ENCODE peak calls at places on chromosome 1, in four cellular contexts. One of them, this sample, is unnamed. For H3K4me1 and H3K36me3, the result is how much of the 10 kb centered on the place peaks cover.

GRCh38 chr1:99808391-99809115 is 41.6 kb upstream of the AGL start:
- DNase-seq in left lung: no peak
- DNase-seq in heart right ventricle: no peak
- DNase-seq in DND-41: peak
- DNase-seq in this sample: peak

GRCh38 chr1:86207323-86207722 is 50.8 kb upstream of the COL24A1 start:
- DNase-seq in left lung: no peak
- DNase-seq in heart right ventricle: peak
- DNase-seq in DND-41: no peak
- DNase-seq in this sample: no peak

GRCh38 chr1:40939320-40940059 is 40.0 kb upstream of the CTPS1 start:
- DNase-seq in left lung: no peak
- DNase-seq in heart right ventricle: peak
- DNase-seq in DND-41: no peak
- DNase-seq in this sample: no peak

GRCh38 chr1:162676087-162676486 is 43.8 kb downstream of the DDR2 start:
- DNase-seq in left lung: no peak
- DNase-seq in heart right ventricle: no peak
- DNase-seq in DND-41: no peak
- DNase-seq in this sample: no peak

GRCh38 chr1:27816921-27817630 is 13.5 kb upstream of the PPP1R8 start:
- DNase-seq in left lung: no peak
- DNase-seq in heart right ventricle: no peak
- DNase-seq in DND-41: no peak
- DNase-seq in this sample: no peak

GRCh38 chr1:199040499-199040898 is 401.7 kb downstream of the PTPRC start:
- DNase-seq in left lung: no peak
- DNase-seq in heart right ventricle: no peak
- DNase-seq in DND-41: no peak
- DNase-seq in this sample: no peak

GRCh38 chr1:221440658-221441057 is 301.2 kb downstream of the DUSP10 start:
- DNase-seq in left lung: no peak
- DNase-seq in heart right ventricle: no peak
- DNase-seq in DND-41: no peak
- DNase-seq in this sample: no peak

GRCh38 chr1:61141288-61142044 is 59.1 kb downstream of the NFIA start:
- DNase-seq in left lung: no peak
- DNase-seq in heart right ventricle: no peak
- DNase-seq in DND-41: no peak
- DNase-seq in this sample: no peak

GRCh38 chr1:221706191-221706590 is 35.7 kb downstream of the DUSP10 start:
- DNase-seq in left lung: no peak
- DNase-seq in heart right ventricle: no peak
- DNase-seq in DND-41: no peak
- DNase-seq in this sample: no peak

GRCh38 chr1:156663178-156663577 is 14.0 kb downstream of the NES start:
- DNase-seq in left lung: peak
- DNase-seq in heart right ventricle: peak
- DNase-seq in DND-41: peak
- DNase-seq in this sample: no peak

GRCh38 chr1:26991310-26992116 is 2.0 kb upstream of the TRNP1 start:
- DNase-seq in left lung: no peak
- DNase-seq in heart right ventricle: no peak
- DNase-seq in DND-41: no peak
- DNase-seq in this sample: no peak

GRCh38 chr1:174942547-174943255 is 57.0 kb upstream of the CACYBP start:
- DNase-seq in left lung: no peak
- DNase-seq in heart right ventricle: no peak
- DNase-seq in DND-41: no peak
- DNase-seq in this sample: no peak

GRCh38 chr1:66370462-66370907 is 163.5 kb upstream of the SGIP1 start:
- DNase-seq in left lung: no peak
- DNase-seq in heart right ventricle: no peak
- DNase-seq in DND-41: no peak
- DNase-seq in this sample: no peak

GRCh38 chr1:153778051-153778823 is 3.0 kb downstream of the SLC27A3 start:
- DNase-seq in left lung: no peak
- DNase-seq in heart right ventricle: no peak
- DNase-seq in DND-41: no peak
- DNase-seq in this sample: no peak

GRCh38 chr1:48190893-48191292 is 31.6 kb upstream of the SLC5A9 start:
- DNase-seq in left lung: no peak
- DNase-seq in heart right ventricle: no peak
- DNase-seq in DND-41: no peak
- DNase-seq in this sample: no peak

GRCh38 chr1:210446479-210446878 is 117.8 kb downstream of the HHAT start:
- DNase-seq in left lung: no peak
- DNase-seq in heart right ventricle: no peak
- DNase-seq in DND-41: peak
- DNase-seq in this sample: no peak

GRCh38 chr1:87127581-87127980 is 201.1 kb upstream of the LMO4 start:
- DNase-seq in left lung: no peak
- DNase-seq in heart right ventricle: no peak
- DNase-seq in DND-41: no peak
- DNase-seq in this sample: no peak

GRCh38 chr1:31182352-31182751 is 57.3 kb downstream of the NKAIN1 start:
- DNase-seq in left lung: peak
- DNase-seq in heart right ventricle: peak
- DNase-seq in DND-41: peak
- DNase-seq in this sample: peak

GRCh38 chr1:162908780-162909179 is 47.8 kb upstream of the CCDC190 start:
- DNase-seq in left lung: no peak
- DNase-seq in heart right ventricle: no peak
- DNase-seq in DND-41: no peak
- DNase-seq in this sample: no peak

GRCh38 chr1:40221977-40222772 is 25.6 kb upstream of the TMCO2 start:
- DNase-seq in left lung: no peak
- DNase-seq in heart right ventricle: no peak
- DNase-seq in DND-41: no peak
- DNase-seq in this sample: no peak

GRCh38 chr1:245583575-245584330 is 429.0 kb downstream of the KIF26B start:
- DNase-seq in left lung: no peak
- DNase-seq in heart right ventricle: no peak
- DNase-seq in DND-41: no peak
- DNase-seq in this sample: no peak

GRCh38 chr1:68454534-68454933 is 4.8 kb upstream of the RPE65 start:
- DNase-seq in left lung: no peak
- DNase-seq in heart right ventricle: no peak
- DNase-seq in DND-41: no peak
- DNase-seq in this sample: no peak

GRCh38 chr1:43960798-43961197 is 9.0 kb upstream of the DPH2 start:
- DNase-seq in left lung: no peak
- DNase-seq in heart right ventricle: no peak
- DNase-seq in DND-41: no peak
- DNase-seq in this sample: no peak

GRCh38 chr1:43956234-43956633 is 9.5 kb downstream of the IPO13 start:
- DNase-seq in left lung: no peak
- DNase-seq in heart right ventricle: no peak
- DNase-seq in DND-41: no peak
- DNase-seq in this sample: no peak

GRCh38 chr1:43961692-43962091 is 8.1 kb upstream of the DPH2 start:
- DNase-seq in left lung: no peak
- DNase-seq in heart right ventricle: no peak
- DNase-seq in DND-41: no peak
- DNase-seq in this sample: no peak

GRCh38 chr1:43957407-43958040 is 10.8 kb downstream of the IPO13 start:
- DNase-seq in left lung: no peak
- DNase-seq in heart right ventricle: no peak
- DNase-seq in DND-41: no peak
- DNase-seq in this sample: no peak

DNA sequence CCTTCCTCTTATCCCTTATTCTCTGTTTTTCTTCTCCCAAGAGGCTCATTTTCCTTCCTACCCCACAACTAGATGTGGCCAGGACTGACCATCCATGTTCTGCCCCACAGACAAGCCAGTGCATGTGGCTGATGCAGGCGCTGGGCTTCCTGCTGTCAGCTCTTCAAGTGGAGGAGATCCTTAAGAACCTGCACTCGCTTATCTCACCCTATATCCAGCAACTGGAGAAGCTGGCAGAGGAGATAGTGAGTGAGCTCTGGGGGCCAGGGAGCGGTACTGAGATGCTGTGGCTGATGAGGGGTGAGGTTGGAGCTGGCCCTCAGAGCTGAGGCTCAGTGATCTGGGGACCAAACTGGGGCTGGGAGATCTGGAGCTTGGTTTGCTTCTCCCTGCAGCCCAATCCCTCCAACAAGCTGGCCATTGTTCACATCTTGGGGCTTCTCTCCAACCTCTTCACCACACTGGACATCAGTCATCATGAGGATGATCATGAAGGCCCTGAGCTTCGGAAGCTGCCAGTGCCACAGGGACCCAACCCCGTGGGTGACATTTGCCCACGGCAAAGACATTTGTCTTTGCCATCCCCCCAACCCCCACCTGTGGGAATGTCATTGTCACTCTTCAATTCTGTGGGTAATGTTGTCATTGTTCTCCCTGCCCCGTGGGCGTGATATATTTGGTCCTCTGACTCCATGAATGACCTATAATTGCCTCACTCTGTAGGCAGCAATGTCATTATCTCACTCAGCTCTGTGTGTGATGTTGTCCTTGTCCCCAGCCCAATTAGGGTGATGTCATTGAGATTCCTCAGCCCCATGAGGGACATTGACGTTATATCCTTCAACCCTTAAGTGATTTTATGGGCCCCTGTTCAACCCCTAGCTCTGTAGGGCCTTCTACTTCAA is 11.2 kb upstream of the DPH2 start:
- DNase-seq in left lung: no peak
- DNase-seq in heart right ventricle: no peak
- DNase-seq in DND-41: no peak
- DNase-seq in this sample: no peak
- H3K4me1 ChIP-seq in left lung: under half
- H3K4me1 ChIP-seq in heart right ventricle: under half
- H3K4me1 ChIP-seq in DND-41: under half
- H3K4me1 ChIP-seq in this sample: under half

GRCh38 chr1:55078470-55078869 is 39.1 kb downstream of the PCSK9 start:
- DNase-seq in left lung: no peak
- DNase-seq in heart right ventricle: no peak
- DNase-seq in DND-41: no peak
- DNase-seq in this sample: no peak

GRCh38 chr1:55081905-55082296 is 42.6 kb downstream of the PCSK9 start:
- DNase-seq in left lung: no peak
- DNase-seq in heart right ventricle: no peak
- DNase-seq in DND-41: no peak
- DNase-seq in this sample: no peak

GRCh38 chr1:55081188-55081904 is 42.0 kb downstream of the PCSK9 start:
- DNase-seq in left lung: no peak
- DNase-seq in heart right ventricle: no peak
- DNase-seq in DND-41: no peak
- DNase-seq in this sample: no peak

GRCh38 chr1:55076356-55076755 is 37.0 kb downstream of the PCSK9 start:
- DNase-seq in left lung: no peak
- DNase-seq in heart right ventricle: no peak
- DNase-seq in DND-41: no peak
- DNase-seq in this sample: no peak

GRCh38 chr1:55079651-55080050 is 40.3 kb downstream of the PCSK9 start:
- DNase-seq in left lung: no peak
- DNase-seq in heart right ventricle: no peak
- DNase-seq in DND-41: no peak
- DNase-seq in this sample: no peak
- H3K36me3 ChIP-seq in left lung: under half
- H3K36me3 ChIP-seq in heart right ventricle: under half
- H3K36me3 ChIP-seq in DND-41: half or more
- H3K36me3 ChIP-seq in this sample: under half

DNA sequence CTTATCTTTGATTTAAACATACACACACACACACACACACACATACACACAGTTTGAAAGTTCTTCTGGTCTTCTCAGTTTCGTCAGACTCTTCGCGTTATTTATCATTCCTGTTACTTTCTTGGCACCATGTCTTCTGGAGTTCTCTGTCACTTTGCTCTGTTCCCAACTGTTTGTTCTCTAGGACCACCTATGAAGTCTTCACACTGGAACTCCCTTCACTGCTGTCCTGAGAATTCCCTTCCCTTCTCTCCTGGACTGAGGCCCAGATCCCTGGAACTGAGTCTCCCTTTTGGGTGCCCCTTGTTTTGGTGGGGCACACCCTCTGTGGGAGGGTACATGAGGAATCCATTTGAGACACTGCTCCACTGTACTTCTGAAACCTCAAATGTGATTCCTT is 30.5 kb downstream of the ALG14 start:
- DNase-seq in left lung: no peak
- DNase-seq in heart right ventricle: no peak
- DNase-seq in DND-41: no peak
- DNase-seq in this sample: no peak
- H3K4me3 ChIP-seq in left lung: no peak
- H3K4me3 ChIP-seq in heart right ventricle: no peak
- H3K4me3 ChIP-seq in DND-41: no peak
- H3K4me3 ChIP-seq in this sample: no peak

GRCh38 chr1:50421366-50421748 is 1.9 kb downstream of the DMRTA2 start:
- DNase-seq in left lung: no peak
- DNase-seq in heart right ventricle: no peak
- DNase-seq in DND-41: no peak
- DNase-seq in this sample: no peak

GRCh38 chr1:50420689-50421365 is 2.4 kb downstream of the DMRTA2 start:
- DNase-seq in left lung: peak
- DNase-seq in heart right ventricle: no peak
- DNase-seq in DND-41: no peak
- DNase-seq in this sample: no peak

GRCh38 chr1:50422946-50423669 is at the start of gene DMRTA2:
- DNase-seq in left lung: no peak
- DNase-seq in heart right ventricle: no peak
- DNase-seq in DND-41: no peak
- DNase-seq in this sample: no peak

GRCh38 chr1:50422675-50422945 is 633 bp downstream of the DMRTA2 start:
- DNase-seq in left lung: no peak
- DNase-seq in heart right ventricle: no peak
- DNase-seq in DND-41: no peak
- DNase-seq in this sample: no peak

DNA sequence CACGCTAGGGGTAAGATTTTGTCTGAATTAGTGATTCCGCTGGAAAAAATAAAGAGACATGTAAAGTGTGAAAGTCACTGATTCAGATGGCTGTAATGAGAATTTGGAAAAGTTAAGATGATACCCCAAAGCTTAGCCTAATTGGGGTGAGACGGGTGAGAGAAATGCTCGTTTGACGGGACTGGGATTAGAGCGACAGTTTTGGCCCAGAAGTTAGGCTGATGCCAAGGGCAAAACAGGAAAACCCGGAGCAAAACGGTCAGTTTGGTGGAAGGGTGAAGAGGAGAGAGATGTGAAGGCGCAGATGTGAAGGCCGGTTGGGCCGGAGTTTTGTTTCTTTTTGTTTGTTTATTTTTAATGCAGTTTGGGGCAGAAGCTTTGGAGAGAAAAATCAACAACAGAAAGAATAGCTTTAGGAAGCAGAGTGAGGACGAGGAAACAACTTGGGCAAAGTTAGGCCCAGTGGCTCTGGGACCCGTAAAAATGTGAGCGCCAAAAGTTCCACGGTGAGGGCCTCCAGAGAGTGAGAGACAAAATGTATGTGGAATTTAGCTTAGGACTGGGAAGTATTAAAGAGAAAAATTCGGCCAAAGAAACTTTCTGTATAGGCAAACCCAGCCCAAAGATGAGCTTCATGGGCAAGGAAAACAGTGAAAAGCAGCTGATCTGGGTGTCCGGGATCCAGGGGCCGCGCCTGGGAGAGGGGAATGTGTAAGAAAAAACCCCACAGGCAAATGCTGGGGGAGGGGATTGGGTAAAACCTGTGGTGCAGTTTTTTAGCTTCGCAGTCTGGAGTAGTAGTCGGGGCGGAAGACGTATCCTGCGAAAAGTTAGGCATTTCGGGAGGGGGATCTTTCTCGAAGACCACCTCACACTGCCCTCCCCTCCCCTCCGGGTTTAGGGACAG is 1.2 kb downstream of the DMRTA2 start:
- DNase-seq in left lung: no peak
- DNase-seq in heart right ventricle: no peak
- DNase-seq in DND-41: no peak
- DNase-seq in this sample: no peak
- H3K4me1 ChIP-seq in left lung: under half
- H3K4me1 ChIP-seq in heart right ventricle: under half
- H3K4me1 ChIP-seq in DND-41: under half
- H3K4me1 ChIP-seq in this sample: under half

This sample was measured in iPS DF 6.9.